ENCODE peak calls at places on chromosome 21, in ten cellular contexts. L is cardiac muscle cell; N is T-helper 9 cell; O is activated naive CD4-positive, alpha-beta T cell; X is germinal center; P is anterior cingulate cortex; A is head of caudate nucleus; C is neural crest cell; H is C1 segment of cervical spinal cord; T is stimulated activated CD4-positive, alpha-beta T cell treated with anti-CD3 and anti-CD28 coated beads, Interleukin-4, amount 100 ng/mL, for 24 hours. Y is an unnamed sample.

GRCh38 chr21:39175154-39175553 is 8.1 kb downstream of the PSMG1 start:
- DNase-seq in P (no peak), O (no peak), N (no peak), A (no peak), H (no peak), X (no peak), C (no peak), L (peak), T (no peak), Y (no peak)

GRCh38 chr21:28447453-28447852 is 545.2 kb downstream of the LTN1 start:
- DNase-seq in T (no peak), C (no peak), O (no peak), A (no peak), H (no peak), N (no peak), L (peak), X (no peak), P (no peak), Y (no peak)

GRCh38 chr21:45639206-45640000 is 4.1 kb upstream of the PCBP3 start:
- DNase-seq in X (no peak), O (no peak), C (no peak), T (no peak), N (no peak), H (no peak), L (no peak), A (no peak), P (no peak), Y (no peak)

GRCh38 chr21:41364308-41364707 is 2.5 kb downstream of the MX2 start:
- DNase-seq in P (no peak), T (no peak), H (no peak), N (no peak), A (peak), C (no peak), L (no peak), X (no peak), O (peak), Y (no peak)

GRCh38 chr21:37658121-37658993 is 257.9 kb downstream of the KCNJ6 start:
- DNase-seq in H (no peak), L (no peak), C (no peak), A (no peak), O (no peak), P (no peak), T (no peak), N (no peak), X (no peak), Y (no peak)

GRCh38 chr21:24259241-24259640 is 1348.0 kb downstream of the MRPL39 start:
- DNase-seq in C (no peak), P (no peak), L (no peak), N (no peak), O (no peak), H (no peak), X (no peak), A (no peak), T (no peak), Y (no peak)

GRCh38 chr21:40143822-40144525 is 276.7 kb downstream of the PCP4 start:
- DNase-seq in O (peak), T (peak), X (no peak), L (peak), C (peak), P (no peak), H (peak), A (peak), N (peak), Y (no peak)

GRCh38 chr21:31781737-31782136 is 49.8 kb upstream of the SCAF4 start:
- DNase-seq in L (peak), C (no peak), O (no peak), A (no peak), H (no peak), T (no peak), P (no peak), X (no peak), N (no peak), Y (no peak)

GRCh38 chr21:46475296-46475695 is 16.6 kb downstream of the DIP2A start:
- DNase-seq in T (no peak), C (no peak), O (no peak), X (no peak), H (no peak), A (no peak), L (no peak), N (no peak), P (no peak), Y (no peak)

GRCh38 chr21:29529139-29529538 is 230.4 kb downstream of the BACH1 start:
- DNase-seq in L (no peak), O (no peak), H (no peak), N (no peak), X (no peak), C (no peak), T (no peak), P (no peak), A (no peak), Y (no peak)

GRCh38 chr21:39251326-39251725 is 62.1 kb downstream of the BRWD1 start:
- DNase-seq in X (no peak), C (no peak), A (no peak), P (no peak), O (no peak), H (no peak), L (peak), N (no peak), T (no peak), Y (no peak)

GRCh38 chr21:25329227-25329626 is 278.1 kb downstream of the MRPL39 start:
- DNase-seq in X (no peak), T (no peak), A (no peak), L (peak), O (no peak), P (no peak), C (no peak), H (no peak), N (no peak), Y (no peak)

GRCh38 chr21:31293986-31294385 is 50.1 kb downstream of the TIAM1 start:
- DNase-seq in C (no peak), O (no peak), X (no peak), H (no peak), T (peak), N (no peak), A (no peak), L (peak), P (no peak), Y (no peak)

GRCh38 chr21:44708213-44708865 is 3.0 kb downstream of the TSPEAR start:
- DNase-seq in L (no peak), O (no peak), X (no peak), C (no peak), A (peak), H (no peak), P (no peak), T (no peak), N (no peak), Y (no peak)

GRCh38 chr21:18840239-18840638 is 436.7 kb upstream of the TMPRSS15 start:
- DNase-seq in X (no peak), H (no peak), A (no peak), L (no peak), P (no peak), T (no peak), C (no peak), N (no peak), O (no peak), Y (no peak)

GRCh38 chr21:34311561-34312330 is 52.1 kb upstream of the KCNE2 start:
- DNase-seq in A (no peak), X (no peak), H (no peak), N (no peak), O (no peak), L (peak), P (no peak), T (no peak), C (no peak), Y (no peak)